ENCODE peak calls at places on chromosome 19, in eight cellular contexts. S is AG10803, C is dorsolateral prefrontal cortex, D is PC-9, R is tibial artery, G is brain microvascular endothelial cell, I is astrocyte of the cerebellum, H is AG04450. A is an unnamed sample.

GRCh38 chr19:47228168-47228936 is 2.6 kb downstream of the BBC3 start:
- DNase-seq in C (no peak), R (peak), G (no peak), S (peak), I (no peak), D (peak), H (no peak), A (no peak)

GRCh38 chr19:12884926-12885748 is 1.9 kb downstream of the KLF1 start:
- DNase-seq in H (no peak), G (peak), S (peak), D (peak), I (no peak), R (peak), C (peak), A (no peak)

GRCh38 chr19:48874309-48875135 is 2.3 kb downstream of the PPP1R15A start:
- DNase-seq in R (peak), G (peak), D (peak), I (no peak), C (no peak), H (no peak), S (peak), A (no peak)

GRCh38 chr19:55467236-55468053 is 2.9 kb upstream of the C19orf85 start:
- DNase-seq in D (no peak), R (peak), H (no peak), G (no peak), S (peak), C (peak), I (no peak), A (no peak)

GRCh38 chr19:18519962-18520847 is 1.7 kb downstream of the ELL start:
- DNase-seq in C (no peak), G (peak), R (no peak), I (peak), S (peak), H (peak), D (peak), A (no peak)

GRCh38 chr19:46009530-46010510 is 13.0 kb downstream of the PGLYRP1 start:
- DNase-seq in S (peak), C (peak), D (peak), R (no peak), I (peak), H (no peak), G (peak), A (no peak)

GRCh38 chr19:14337510-14337909 is 43.7 kb upstream of the ADGRE5 start:
- DNase-seq in I (no peak), C (no peak), G (no peak), D (no peak), H (no peak), R (no peak), S (no peak), A (no peak)

GRCh38 chr19:45403272-45403671 is 1.6 kb downstream of the PPP1R13L start:
- DNase-seq in S (no peak), C (no peak), D (no peak), R (no peak), I (no peak), G (no peak), H (no peak), A (no peak)

GRCh38 chr19:13155472-13156284 is 5.5 kb downstream of the IER2 start:
- DNase-seq in D (peak), I (no peak), H (no peak), C (no peak), S (peak), R (peak), G (peak), A (no peak)

GRCh38 chr19:58228584-58229254 is at the start of gene ZNF544:
- DNase-seq in R (peak), I (peak), G (peak), D (peak), H (peak), C (peak), S (peak), A (peak)

GRCh38 chr19:39845621-39846175 is 481 bp downstream of the FBL start:
- DNase-seq in I (no peak), C (no peak), D (no peak), R (no peak), H (no peak), G (no peak), S (peak), A (no peak)

GRCh38 chr19:40241809-40242384 is 15.4 kb upstream of the CCNP start:
- DNase-seq in I (peak), R (peak), H (no peak), C (peak), D (no peak), G (no peak), S (no peak), A (no peak)

GRCh38 chr19:2553510-2553909 is 77.6 kb downstream of the GADD45B start:
- DNase-seq in I (no peak), D (no peak), R (no peak), H (no peak), C (no peak), G (no peak), S (no peak), A (no peak)

GRCh38 chr19:42185281-42185680 is 32.2 kb downstream of the DEDD2 start:
- DNase-seq in G (no peak), H (no peak), D (no peak), I (no peak), C (no peak), S (peak), R (no peak), A (no peak)

GRCh38 chr19:41575998-41576397 is at the start of gene CEACAM21:
- DNase-seq in I (no peak), S (no peak), G (no peak), D (no peak), C (no peak), H (no peak), R (no peak), A (no peak)

GRCh38 chr19:49676690-49677231 is 310 bp upstream of the PRMT1 start:
- DNase-seq in C (peak), S (peak), H (peak), I (peak), D (peak), G (peak), R (peak), A (peak)

GRCh38 chr19:38674388-38675133 is 27.1 kb downstream of the ACTN4 start:
- DNase-seq in H (no peak), R (no peak), I (no peak), C (no peak), G (no peak), S (peak), D (no peak), A (no peak)

GRCh38 chr19:31351212-31352193 is 2.3 kb upstream of the TSHZ3 start:
- DNase-seq in H (no peak), C (no peak), G (peak), R (no peak), S (peak), D (no peak), I (no peak), A (no peak)

GRCh38 chr19:48064509-48064908 is 20.6 kb upstream of the CABP5 start:
- DNase-seq in H (no peak), I (no peak), G (peak), D (no peak), C (no peak), S (no peak), R (no peak), A (no peak)

GRCh38 chr19:39130337-39131254 is 5.0 kb downstream of the PAK4 start:
- DNase-seq in C (no peak), I (no peak), R (no peak), G (no peak), H (no peak), S (no peak), D (no peak), A (no peak)

GRCh38 chr19:2032296-2032941 is 16.9 kb upstream of the BTBD2 start:
- DNase-seq in R (peak), S (peak), H (no peak), I (no peak), D (peak), C (peak), G (peak), A (no peak)

GRCh38 chr19:51688665-51689571 is 4.2 kb upstream of the SPACA6 start:
- DNase-seq in H (peak), D (peak), C (peak), G (peak), R (peak), I (peak), S (peak), A (peak)

GRCh38 chr19:2294377-2295335 is 12.7 kb upstream of the PEAK3 start:
- DNase-seq in I (no peak), G (no peak), H (no peak), R (peak), D (no peak), C (no peak), S (peak), A (peak)

GRCh38 chr19:3068071-3068470 is 5.8 kb upstream of the TLE5 start:
- DNase-seq in S (no peak), D (no peak), H (no peak), G (no peak), I (no peak), C (no peak), R (peak), A (no peak)

GRCh38 chr19:14563989-14564650 is 7.7 kb downstream of the NDUFB7 start:
- DNase-seq in I (no peak), G (no peak), S (no peak), H (no peak), D (peak), R (no peak), C (no peak), A (no peak)

GRCh38 chr19:45340232-45340898 is at the start of gene KLC3:
- DNase-seq in D (peak), G (no peak), R (no peak), C (no peak), H (no peak), S (no peak), I (no peak), A (no peak)

GRCh38 chr19:46736544-46737274 is 9.1 kb upstream of the FKRP start:
- DNase-seq in C (no peak), S (no peak), G (no peak), R (no peak), H (no peak), D (no peak), I (no peak), A (no peak)

GRCh38 chr19:36051236-36051635 is 2.8 kb downstream of the THAP8 start:
- DNase-seq in H (no peak), G (no peak), C (no peak), R (no peak), D (no peak), I (no peak), S (no peak), A (no peak)
- TF ChIP-seq CTCF in H (peak), G (peak), C (peak), R (no peak), D (no peak), I (no peak), S (peak), A (peak)

DNA sequence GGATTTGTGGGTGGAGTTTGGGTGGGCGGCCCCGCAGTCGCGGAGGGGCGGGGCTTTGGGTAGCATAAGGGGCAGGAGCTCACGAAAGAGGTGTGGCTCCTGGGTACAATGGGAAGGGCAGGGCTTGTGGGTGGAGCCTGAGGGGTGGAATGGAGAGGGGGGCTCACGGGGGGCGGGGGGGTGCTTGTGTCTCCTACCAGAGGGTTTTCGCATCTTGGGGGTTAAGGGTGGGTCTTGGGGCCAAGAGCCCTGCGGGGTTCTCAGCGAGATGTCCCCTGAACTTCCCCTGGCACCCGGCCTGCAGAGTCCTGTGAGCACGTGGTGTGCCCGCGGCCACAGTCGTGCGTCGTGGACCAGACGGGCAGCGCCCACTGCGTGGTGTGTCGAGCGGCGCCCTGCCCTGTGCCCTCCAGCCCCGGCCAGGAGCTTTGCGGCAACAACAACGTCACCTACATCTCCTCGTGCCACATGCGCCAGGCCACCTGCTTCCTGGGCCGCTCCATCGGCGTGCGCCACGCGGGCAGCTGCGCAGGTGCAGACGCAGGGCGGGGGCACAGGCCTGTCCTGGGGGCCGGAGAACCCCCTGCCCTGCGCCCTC is 4.9 kb downstream of the FSTL3 start:
- DNase-seq in C (peak), R (no peak), I (no peak), S (no peak), D (no peak), G (no peak), H (no peak), A (peak)
- H3K4me3 ChIP-seq in C (peak), R (peak), I (peak), S (no peak), D (peak), G (no peak), H (no peak), A (peak)

GRCh38 chr19:54168174-54168917 is 4.6 kb downstream of the TMC4 start:
- DNase-seq in G (peak), H (no peak), C (peak), D (peak), R (peak), S (peak), I (peak), A (no peak)
- TF ChIP-seq CTCF in G (peak), H (peak), C (peak), D (peak), R (peak), S (peak), I (peak), A (peak)

GRCh38 chr19:6718111-6718740 is 2.2 kb downstream of the C3 start:
- DNase-seq in H (no peak), S (no peak), R (no peak), D (no peak), I (no peak), G (no peak), C (no peak), A (no peak)
- H3K4me3 ChIP-seq in H (no peak), S (no peak), R (no peak), D (no peak), I (no peak), G (no peak), C (no peak), A (no peak)

DNA sequence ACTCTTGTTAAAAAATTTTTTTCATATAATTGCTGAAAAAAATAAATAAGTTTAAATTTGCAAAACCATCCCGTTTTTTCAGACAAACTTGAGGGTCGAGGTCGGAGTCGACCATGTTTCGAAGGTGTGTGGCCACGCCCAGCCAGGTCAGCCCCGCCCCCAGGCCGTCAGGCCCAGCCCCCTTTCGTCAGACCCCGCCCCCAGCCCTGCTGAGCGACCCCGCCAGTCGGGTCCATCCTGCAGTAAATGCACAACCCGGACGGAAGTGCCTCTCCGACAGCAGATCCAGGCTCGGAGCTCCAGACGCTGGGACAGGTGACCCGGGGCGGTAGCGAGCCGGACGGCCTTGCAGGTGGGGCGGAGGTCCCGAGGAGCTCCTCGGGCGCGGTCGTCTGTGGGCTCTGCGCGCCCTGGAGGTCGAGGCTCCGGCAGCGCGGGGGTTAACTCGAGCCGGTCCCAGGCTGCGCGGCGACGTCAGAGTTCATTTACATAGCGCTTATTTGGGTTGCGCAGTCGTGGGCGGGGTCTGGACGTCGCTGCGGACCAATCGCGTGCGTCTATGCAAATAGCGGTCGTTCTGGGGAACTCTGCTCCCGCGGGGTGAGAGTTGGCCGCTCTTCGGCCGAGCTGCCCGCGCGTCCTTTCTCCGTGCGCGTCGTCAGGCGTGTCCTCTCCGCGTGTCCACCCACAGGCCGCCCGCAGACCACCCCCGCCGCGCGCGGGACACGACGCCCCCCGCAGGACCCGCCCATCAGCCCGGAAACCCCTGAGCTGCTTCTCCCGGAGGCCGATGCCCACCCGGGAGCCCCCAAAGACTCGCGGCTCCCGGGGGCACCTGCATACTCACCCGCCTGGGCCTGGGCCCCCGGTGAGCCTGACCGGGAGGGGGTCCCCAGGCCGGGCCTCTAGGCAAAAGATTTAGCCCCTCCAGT is at the start of gene OCEL1:
- DNase-seq in G (peak), R (peak), C (peak), H (peak), I (peak), S (peak), D (peak), A (peak)
- TF ChIP-seq CTCF in G (no peak), R (no peak), C (no peak), H (no peak), I (no peak), S (no peak), D (no peak), A (no peak)